ENCODE peak calls at places on chromosomes 13 and 19, in six cellular contexts. B is stomach, X is vagina, R is breast epithelium, E is HCT116, N is SK-N-SH. O is an unnamed sample.

GRCh38 chr13:113788413-113789135 is 29.5 kb downstream of the TMEM255B start:
- DNase-seq in B (no peak), X (no peak), R (no peak), E (no peak), N (no peak), O (no peak)

GRCh38 chr13:43089912-43090498 is 66.6 kb downstream of the DNAJC15 start:
- DNase-seq in B (no peak), X (no peak), R (no peak), E (no peak), N (no peak), O (no peak)

GRCh38 chr19:3984908-3985642 is at the start of gene EEF2:
- DNase-seq in B (peak), X (peak), R (peak), E (peak), N (peak), O (no peak)

GRCh38 chr19:34725400-34725799 is 8.6 kb upstream of the ZNF181 start:
- DNase-seq in B (no peak), X (no peak), R (no peak), E (no peak), N (no peak), O (no peak)

GRCh38 chr13:112445411-112446271 is 69.5 kb downstream of the SPACA7 start:
- DNase-seq in B (peak), X (peak), R (no peak), E (no peak), N (peak), O (no peak)

GRCh38 chr19:18894254-18895037 is 1.5 kb downstream of the CERS1 start:
- DNase-seq in B (no peak), X (no peak), R (no peak), E (no peak), N (peak), O (no peak)

GRCh38 chr19:14113762-14114414 is 3.7 kb downstream of the PRKACA start:
- DNase-seq in B (no peak), X (no peak), R (no peak), E (peak), N (no peak), O (no peak)

GRCh38 chr13:98219685-98220084 is 42.6 kb upstream of the RNF113B start:
- DNase-seq in B (no peak), X (no peak), R (no peak), E (no peak), N (no peak), O (no peak)

GRCh38 chr13:112588490-112589297 is 741 bp upstream of the TUBGCP3 start:
- DNase-seq in B (no peak), X (no peak), R (no peak), E (no peak), N (no peak), O (no peak)

GRCh38 chr19:8261881-8262280 is 46.3 kb downstream of the CD320 start:
- DNase-seq in B (peak), X (no peak), R (peak), E (no peak), N (no peak), O (no peak)

GRCh38 chr13:19910336-19911072 is 47.1 kb upstream of the ZMYM5 start:
- DNase-seq in B (peak), X (no peak), R (no peak), E (peak), N (no peak), O (no peak)

GRCh38 chr19:50309396-50310125 is 19.6 kb downstream of the KCNC3 start:
- DNase-seq in B (no peak), X (no peak), R (no peak), E (no peak), N (no peak), O (no peak)

GRCh38 chr13:88701551-88701950 is 1030.4 kb downstream of the SLITRK5 start:
- DNase-seq in B (no peak), X (no peak), R (no peak), E (no peak), N (no peak), O (no peak)

GRCh38 chr19:51158474-51159129 is 16.5 kb downstream of the SIGLEC7 start:
- DNase-seq in B (peak), X (peak), R (no peak), E (peak), N (peak), O (peak)

GRCh38 chr19:35730326-35730725 is 11.9 kb downstream of the IGFLR1 start:
- DNase-seq in B (no peak), X (no peak), R (no peak), E (no peak), N (no peak), O (no peak)

GRCh38 chr13:46339035-46339666 is 47.9 kb downstream of the RUBCNL start:
- DNase-seq in B (no peak), X (peak), R (no peak), E (no peak), N (no peak), O (no peak)

GRCh38 chr19:54790711-54791110 is 12.7 kb upstream of the KIR2DL4 start:
- DNase-seq in B (no peak), X (peak), R (no peak), E (no peak), N (no peak), O (no peak)

GRCh38 chr19:6772028-6772865 is at the start of gene VAV1:
- DNase-seq in B (peak), X (no peak), R (no peak), E (no peak), N (peak), O (no peak)

GRCh38 chr19:39792999-39793546 is 14.4 kb downstream of the LEUTX start:
- DNase-seq in B (peak), X (no peak), R (peak), E (peak), N (peak), O (peak)

GRCh38 chr19:14476663-14477401 is 1.7 kb upstream of the PTGER1 start:
- DNase-seq in B (peak), X (no peak), R (no peak), E (peak), N (peak), O (no peak)

GRCh38 chr19:35195822-35196221 is 32.7 kb downstream of the FAM187B start:
- DNase-seq in B (no peak), X (peak), R (no peak), E (no peak), N (no peak), O (no peak)

GRCh38 chr13:74305876-74306275 is 171.7 kb upstream of the KLF12 start:
- DNase-seq in B (no peak), X (no peak), R (no peak), E (no peak), N (no peak), O (no peak)

GRCh38 chr13:26051231-26052135 is at the start of gene SHISA2:
- DNase-seq in B (peak), X (no peak), R (no peak), E (no peak), N (peak), O (no peak)

GRCh38 chr13:29255567-29255966 is 339.9 kb downstream of the SLC7A1 start:
- DNase-seq in B (no peak), X (no peak), R (no peak), E (no peak), N (no peak), O (no peak)

GRCh38 chr19:31496076-31496475 is 146.8 kb upstream of the TSHZ3 start:
- DNase-seq in B (no peak), X (no peak), R (no peak), E (no peak), N (no peak), O (no peak)

GRCh38 chr13:111968611-111969010 is 98.3 kb upstream of the SOX1 start:
- DNase-seq in B (no peak), X (no peak), R (no peak), E (no peak), N (no peak), O (no peak)

GRCh38 chr19:42033413-42033812 is 36.6 kb downstream of the GRIK5 start:
- DNase-seq in B (no peak), X (no peak), R (no peak), E (no peak), N (no peak), O (no peak)

GRCh38 chr13:90538063-90538462 is 809.4 kb upstream of the MIR17HG start:
- DNase-seq in B (no peak), X (no peak), R (no peak), E (no peak), N (no peak), O (no peak)

GRCh38 chr13:39655041-39655568 is 357 bp upstream of the COG6 start:
- DNase-seq in B (no peak), X (no peak), R (no peak), E (no peak), N (peak), O (no peak)

GRCh38 chr19:15444505-15445226 is 5.1 kb downstream of the WIZ start:
- DNase-seq in B (no peak), X (no peak), R (no peak), E (no peak), N (no peak), O (no peak)

GRCh38 chr19:41564515-41565383 is 11.2 kb upstream of the CEACAM21 start:
- DNase-seq in B (no peak), X (no peak), R (no peak), E (no peak), N (peak), O (no peak)

GRCh38 chr13:66424417-66424816 is 805.7 kb downstream of the PCDH9 start:
- DNase-seq in B (no peak), X (no peak), R (no peak), E (no peak), N (no peak), O (no peak)

DNA sequence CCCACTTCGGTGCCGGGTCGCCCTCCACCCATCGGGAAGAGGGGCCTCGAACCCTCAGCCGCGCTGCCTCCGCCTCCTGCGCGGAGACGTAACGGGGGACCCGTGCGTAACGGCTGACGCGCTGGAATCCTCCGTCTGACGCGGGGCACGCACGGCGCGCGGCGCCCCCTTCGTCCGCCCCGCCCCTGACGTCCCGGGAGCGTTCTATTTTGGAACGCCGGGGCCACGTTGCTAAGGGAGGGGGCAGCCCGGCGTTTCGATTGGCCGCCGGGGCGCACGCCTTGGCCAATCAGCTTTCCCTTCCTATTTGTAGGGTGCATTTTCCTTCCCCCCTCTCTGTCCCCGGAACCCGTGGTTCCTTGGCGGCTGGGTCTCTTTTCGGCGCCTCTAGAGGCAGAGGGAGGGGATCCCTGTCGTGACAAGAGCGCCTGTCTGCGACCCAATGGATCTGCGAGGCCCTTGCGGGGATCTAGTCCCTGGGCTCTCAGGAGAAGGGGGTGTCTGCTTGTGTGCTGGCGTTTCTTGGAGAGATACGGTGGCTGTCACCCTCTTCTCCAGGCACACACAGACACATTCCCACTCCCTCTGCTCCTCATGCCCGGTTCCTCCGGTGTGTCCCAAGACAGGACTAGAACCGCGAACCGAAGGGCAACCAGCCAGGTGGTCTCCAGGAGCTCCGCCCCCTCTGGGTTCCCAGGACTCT is 1.5 kb downstream of the FOSB start:
- DNase-seq in B (peak), X (peak), R (peak), E (peak), N (peak), O (no peak)
- TF ChIP-seq CTCF in B (no peak), X (no peak), R (no peak), E (no peak), N (no peak), O (no peak)

DNA sequence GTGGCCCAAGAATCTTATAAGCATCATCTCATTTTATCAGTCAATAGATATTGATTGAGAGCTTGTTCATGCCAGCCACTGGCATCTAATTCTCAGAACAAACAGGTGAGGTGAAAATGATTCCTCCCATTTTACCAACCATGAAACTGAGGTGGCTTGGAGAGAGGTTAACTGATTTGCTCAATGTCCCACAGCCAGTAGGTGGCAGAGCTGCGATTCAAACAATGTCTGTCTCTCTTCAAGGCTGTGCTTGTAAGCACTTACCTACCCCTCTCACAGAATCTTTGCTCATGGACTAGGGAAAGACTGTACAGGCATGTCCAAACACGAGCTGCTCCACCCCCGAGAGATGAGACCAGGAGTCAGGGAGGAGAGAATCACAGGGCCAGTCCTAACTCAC is 21.5 kb upstream of the GSX1 start:
- DNase-seq in B (no peak), X (no peak), R (no peak), E (peak), N (peak), O (peak)
- TF ChIP-seq POLR2AphosphoS5 in B (no peak), X (no peak), R (no peak), E (no peak), N (no peak), O (no peak)

GRCh38 chr13:99959538-99960230 is 11.9 kb downstream of the ZIC5 start:
- DNase-seq in B (peak), X (no peak), R (no peak), E (no peak), N (no peak), O (no peak)
- TF ChIP-seq CTCF in B (no peak), X (no peak), R (no peak), E (no peak), N (peak), O (no peak)

GRCh38 chr19:45677351-45678230 is 9.6 kb downstream of the GIPR start:
- DNase-seq in B (peak), X (no peak), R (peak), E (peak), N (peak), O (no peak)
- TF ChIP-seq POLR2AphosphoS5 in B (no peak), X (no peak), R (no peak), E (peak), N (no peak), O (no peak)

DNA sequence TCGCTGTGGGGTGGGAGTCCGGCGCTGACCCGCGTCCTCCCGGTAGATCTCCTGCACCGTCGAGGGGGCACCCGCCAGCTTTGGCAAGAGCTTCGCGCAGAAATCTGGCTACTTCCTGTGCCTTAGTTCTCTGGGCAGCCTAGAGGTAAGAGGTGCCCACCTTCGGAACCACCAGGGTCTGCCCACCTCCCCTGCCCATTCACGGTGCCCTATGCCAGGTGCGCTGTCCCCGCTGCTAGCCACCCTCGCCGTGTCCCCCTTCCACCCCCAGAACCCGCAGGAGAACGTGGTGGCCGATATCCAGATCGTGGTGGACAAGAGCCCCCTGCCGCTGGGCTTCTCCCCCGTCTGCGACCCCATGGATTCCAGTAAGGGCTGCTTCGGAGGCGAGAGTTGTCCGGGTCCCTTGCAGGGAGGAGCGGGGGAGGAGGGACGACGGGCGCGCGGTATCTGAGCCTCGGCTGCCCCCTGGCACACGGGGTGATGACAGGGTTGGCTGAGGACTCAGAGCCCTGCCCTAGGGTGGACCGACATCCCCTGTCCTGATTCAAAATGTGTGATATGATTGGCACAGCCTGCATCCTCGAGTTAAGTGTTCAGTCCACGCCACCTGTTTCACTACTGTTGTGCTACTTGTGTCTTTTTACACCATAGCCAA is 549 bp downstream of the MVB12A start:
- DNase-seq in B (peak), X (no peak), R (no peak), E (no peak), N (peak), O (no peak)
- TF ChIP-seq CTCF in B (no peak), X (no peak), R (no peak), E (no peak), N (peak), O (no peak)

GRCh38 chr13:59531571-59532091 is 632.1 kb downstream of the DIAPH3 start:
- DNase-seq in B (peak), X (no peak), R (peak), E (peak), N (no peak), O (no peak)
- TF ChIP-seq POLR2AphosphoS5 in B (no peak), X (no peak), R (no peak), E (no peak), N (no peak), O (no peak)

GRCh38 chr19:5083547-5083965 is 114.6 kb downstream of the KDM4B start:
- DNase-seq in B (no peak), X (no peak), R (no peak), E (no peak), N (no peak), O (no peak)

GRCh38 chr19:5089283-5089682 is 120.4 kb downstream of the KDM4B start:
- DNase-seq in B (no peak), X (no peak), R (no peak), E (no peak), N (no peak), O (no peak)

GRCh38 chr19:5085566-5085965 is 116.7 kb downstream of the KDM4B start:
- DNase-seq in B (no peak), X (no peak), R (no peak), E (no peak), N (no peak), O (no peak)

GRCh38 chr19:5086232-5086631 is 117.3 kb downstream of the KDM4B start:
- DNase-seq in B (no peak), X (no peak), R (no peak), E (no peak), N (no peak), O (no peak)

DNA sequence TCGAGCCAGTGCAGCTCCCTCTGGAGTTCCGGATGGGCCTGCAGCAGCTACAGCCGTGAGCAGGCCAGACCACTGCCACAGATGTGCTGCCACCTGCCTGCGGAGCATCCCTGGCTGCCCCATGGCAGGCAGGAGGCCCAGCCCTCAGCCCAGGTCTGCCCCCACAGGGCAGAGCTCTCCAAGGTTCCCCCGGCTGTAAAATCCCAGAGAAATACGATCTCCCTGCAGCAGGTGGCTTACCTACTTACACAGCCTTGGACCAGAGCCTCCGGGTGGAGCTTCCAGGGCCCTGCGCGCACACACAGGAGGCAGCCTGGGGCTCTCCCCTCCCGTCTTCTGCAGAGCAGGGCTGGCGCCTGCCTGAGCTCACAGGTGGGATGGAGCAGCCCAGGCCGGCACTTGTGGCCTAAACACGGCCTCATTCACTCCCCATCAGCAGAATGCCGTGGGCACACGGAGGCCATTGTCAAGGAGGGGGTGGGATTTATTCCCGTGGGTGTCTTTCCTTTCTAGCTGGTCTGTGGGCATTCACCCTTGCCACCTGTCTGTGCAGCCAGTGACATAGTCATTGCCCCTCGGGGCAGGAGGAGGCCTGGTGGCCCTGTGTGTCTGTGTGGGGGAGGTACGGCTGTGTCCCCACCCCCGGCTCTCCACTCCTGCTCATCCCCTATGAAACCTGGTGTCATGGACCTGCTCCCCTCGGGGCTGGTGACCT is 118.0 kb downstream of the KDM4B start:
- DNase-seq in B (no peak), X (no peak), R (no peak), E (no peak), N (peak), O (no peak)
- TF ChIP-seq CTCF in B (no peak), X (no peak), R (no peak), E (no peak), N (no peak), O (no peak)